ENCODE peak calls at places on chromosome 20, in four cellular contexts. X is heart left ventricle, J is H1, Y is H9. K is an unnamed sample.

GRCh38 chr20:62628691-62629090 is 13.6 kb upstream of the SLCO4A1 start:
- DNase-seq in X (no peak), J (no peak), Y (no peak), K (no peak)

GRCh38 chr20:63023071-63023835 is 16.5 kb upstream of the BHLHE23 start:
- DNase-seq in X (no peak), J (peak), Y (peak), K (no peak)

GRCh38 chr20:14865169-14865568 is 527.8 kb upstream of the FLRT3 start:
- DNase-seq in X (no peak), J (no peak), Y (no peak), K (peak)

GRCh38 chr20:44566018-44566417 is 16.4 kb upstream of the PKIG start:
- DNase-seq in X (no peak), J (no peak), Y (no peak), K (peak)

GRCh38 chr20:63704749-63705117 is 3.0 kb downstream of the ARFRP1 start:
- DNase-seq in X (no peak), J (no peak), Y (no peak), K (no peak)

GRCh38 chr20:21232546-21233280 is 70.4 kb upstream of the XRN2 start:
- DNase-seq in X (no peak), J (no peak), Y (no peak), K (no peak)

GRCh38 chr20:55693646-55694045 is 311.7 kb downstream of the CBLN4 start:
- DNase-seq in X (no peak), J (no peak), Y (no peak), K (no peak)

GRCh38 chr20:19765266-19765665 is 7.2 kb downstream of the RIN2 start:
- DNase-seq in X (no peak), J (no peak), Y (no peak), K (no peak)

GRCh38 chr20:25865715-25866656 is 169.3 kb upstream of the ZNF337 start:
- DNase-seq in X (peak), J (peak), Y (peak), K (peak)

GRCh38 chr20:54869765-54870164 is 394.4 kb downstream of the DOK5 start:
- DNase-seq in X (no peak), J (no peak), Y (no peak), K (no peak)

GRCh38 chr20:17633221-17633849 is 48.7 kb downstream of the RRBP1 start:
- DNase-seq in X (no peak), J (no peak), Y (no peak), K (no peak)

GRCh38 chr20:17437251-17437650 is 93.9 kb downstream of the BFSP1 start:
- DNase-seq in X (no peak), J (no peak), Y (no peak), K (no peak)

DNA sequence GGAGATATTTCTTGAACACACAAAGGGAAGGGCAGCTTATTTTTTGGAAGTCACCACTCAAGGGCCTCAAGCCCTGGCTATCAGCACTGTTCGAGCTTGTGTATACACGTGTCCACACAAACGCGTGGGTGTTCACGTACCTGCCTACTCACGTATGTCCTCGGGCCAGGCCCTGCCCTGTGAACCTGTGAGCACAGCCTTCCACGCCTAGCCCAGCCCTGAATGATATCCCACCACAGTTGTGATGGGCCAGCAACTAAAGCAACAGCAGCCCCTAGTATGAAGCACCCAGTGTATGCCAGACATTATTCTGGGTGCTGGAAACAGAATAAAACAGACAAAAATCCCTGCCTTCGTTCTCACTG is 2.0 kb downstream of the ACTL10 start:
- DNase-seq in X (no peak), J (no peak), Y (no peak), K (no peak)
- TF ChIP-seq CTCF in X (no peak), J (no peak), Y (no peak), K (no peak)

GRCh38 chr20:40811660-40812414 is 122.8 kb upstream of the MAFB start:
- DNase-seq in X (no peak), J (no peak), Y (peak), K (no peak)
- TF ChIP-seq CTCF in X (no peak), J (peak), Y (peak), K (no peak)

GRCh38 chr20:3661060-3661820 is 2.0 kb downstream of the GFRA4 start:
- DNase-seq in X (no peak), J (no peak), Y (peak), K (no peak)

GRCh38 chr20:3658019-3658707 is 5.0 kb downstream of the GFRA4 start:
- DNase-seq in X (no peak), J (no peak), Y (peak), K (no peak)

GRCh38 chr20:3658708-3659491 is 4.3 kb downstream of the GFRA4 start:
- DNase-seq in X (no peak), J (no peak), Y (no peak), K (no peak)

GRCh38 chr20:3660262-3661059 is 2.7 kb downstream of the GFRA4 start:
- DNase-seq in X (no peak), J (no peak), Y (peak), K (no peak)

GRCh38 chr20:3659492-3660261 is 3.5 kb downstream of the GFRA4 start:
- DNase-seq in X (no peak), J (no peak), Y (peak), K (no peak)
- TF ChIP-seq CTCF in X (no peak), J (peak), Y (peak), K (no peak)

GRCh38 chr20:34709836-34710567 is 5.9 kb downstream of the TP53INP2 start:
- DNase-seq in X (peak), J (no peak), Y (peak), K (peak)
- TF ChIP-seq CTCF in X (peak), J (no peak), Y (peak), K (peak)

GRCh38 chr20:58702859-58703648 is 10.5 kb downstream of the NPEPL1 start:
- DNase-seq in X (no peak), J (peak), Y (no peak), K (no peak)
- TF ChIP-seq CTCF in X (peak), J (peak), Y (peak), K (peak)

GRCh38 chr20:61186771-61187170 is 65.3 kb upstream of the CDH4 start:
- DNase-seq in X (no peak), J (no peak), Y (no peak), K (no peak)

GRCh38 chr20:61184194-61184593 is 67.9 kb upstream of the CDH4 start:
- DNase-seq in X (no peak), J (no peak), Y (no peak), K (peak)

GRCh38 chr20:61185181-61185580 is 66.9 kb upstream of the CDH4 start:
- DNase-seq in X (no peak), J (no peak), Y (no peak), K (peak)

GRCh38 chr20:61189534-61189933 is 62.5 kb upstream of the CDH4 start:
- DNase-seq in X (no peak), J (no peak), Y (no peak), K (no peak)

DNA sequence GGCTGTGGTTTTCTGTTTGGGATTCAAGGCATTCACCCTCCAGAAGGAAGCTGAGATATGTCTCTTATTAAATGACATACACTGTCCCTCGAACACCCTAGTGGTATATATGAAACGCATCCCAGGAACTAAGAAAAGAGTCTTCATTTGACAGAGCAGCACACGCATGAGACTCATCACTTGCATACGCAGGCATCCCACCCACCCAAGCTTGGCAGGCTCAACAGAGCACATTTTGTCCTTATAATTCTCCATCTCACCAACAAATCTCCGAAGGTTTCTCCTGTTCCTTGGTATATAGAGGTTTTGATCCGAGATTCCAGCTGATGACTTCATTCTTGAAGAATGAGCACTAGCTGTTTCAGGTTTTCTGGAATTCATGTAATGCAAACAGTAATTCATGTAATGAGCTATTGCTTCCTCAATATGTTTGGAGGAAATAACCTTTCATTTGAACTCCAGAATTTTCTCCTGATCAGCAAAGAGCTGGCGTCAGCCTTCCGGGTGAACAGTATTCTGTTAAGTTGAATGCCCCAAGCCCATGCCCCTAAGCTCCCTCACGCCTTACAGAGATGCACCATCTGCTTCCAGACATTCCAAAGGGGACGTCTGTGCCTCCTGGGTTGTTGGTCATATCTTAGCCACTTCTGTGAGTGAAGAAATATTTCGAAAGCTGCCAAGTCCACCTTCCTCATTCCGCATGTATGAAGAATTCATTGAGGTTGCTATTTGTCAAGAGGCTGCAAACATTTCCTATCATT is 66.0 kb upstream of the CDH4 start:
- DNase-seq in X (no peak), J (no peak), Y (no peak), K (peak)
- TF ChIP-seq CTCF in X (no peak), J (no peak), Y (no peak), K (no peak)

DNA sequence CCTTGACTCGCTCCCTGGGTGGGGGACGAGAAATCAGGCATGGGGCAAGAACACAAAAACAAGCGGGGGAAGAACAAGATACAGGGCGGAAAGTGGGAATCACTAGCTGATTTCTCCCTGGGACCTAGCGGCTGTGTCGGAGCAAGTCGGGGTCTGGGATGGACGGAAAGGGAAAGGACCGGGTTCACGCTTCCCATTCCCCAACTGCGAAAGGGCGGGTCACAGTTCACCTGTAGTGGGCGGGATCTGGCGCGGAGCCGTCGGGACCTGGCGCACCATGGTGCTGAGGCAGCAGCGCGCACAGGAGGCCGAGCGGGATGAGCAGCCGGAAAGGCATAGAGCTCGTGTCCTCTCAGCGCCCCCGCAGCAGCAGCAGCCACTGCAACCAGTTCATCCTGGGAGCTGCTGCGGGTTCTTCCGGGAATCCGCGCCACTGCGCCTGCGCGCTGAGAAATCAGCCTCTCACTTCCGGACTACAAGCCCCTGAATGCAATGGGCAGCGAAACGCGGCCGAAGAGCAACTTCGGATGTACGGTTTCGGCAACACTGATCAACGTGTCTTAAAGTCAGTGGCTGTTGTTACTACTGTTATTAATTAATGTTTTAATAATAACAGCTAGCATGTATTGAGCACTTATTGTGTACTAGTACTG is at the start of gene EDEM2:
- DNase-seq in X (peak), J (peak), Y (peak), K (peak)
- TF ChIP-seq CTCF in X (no peak), J (no peak), Y (no peak), K (no peak)

DNA sequence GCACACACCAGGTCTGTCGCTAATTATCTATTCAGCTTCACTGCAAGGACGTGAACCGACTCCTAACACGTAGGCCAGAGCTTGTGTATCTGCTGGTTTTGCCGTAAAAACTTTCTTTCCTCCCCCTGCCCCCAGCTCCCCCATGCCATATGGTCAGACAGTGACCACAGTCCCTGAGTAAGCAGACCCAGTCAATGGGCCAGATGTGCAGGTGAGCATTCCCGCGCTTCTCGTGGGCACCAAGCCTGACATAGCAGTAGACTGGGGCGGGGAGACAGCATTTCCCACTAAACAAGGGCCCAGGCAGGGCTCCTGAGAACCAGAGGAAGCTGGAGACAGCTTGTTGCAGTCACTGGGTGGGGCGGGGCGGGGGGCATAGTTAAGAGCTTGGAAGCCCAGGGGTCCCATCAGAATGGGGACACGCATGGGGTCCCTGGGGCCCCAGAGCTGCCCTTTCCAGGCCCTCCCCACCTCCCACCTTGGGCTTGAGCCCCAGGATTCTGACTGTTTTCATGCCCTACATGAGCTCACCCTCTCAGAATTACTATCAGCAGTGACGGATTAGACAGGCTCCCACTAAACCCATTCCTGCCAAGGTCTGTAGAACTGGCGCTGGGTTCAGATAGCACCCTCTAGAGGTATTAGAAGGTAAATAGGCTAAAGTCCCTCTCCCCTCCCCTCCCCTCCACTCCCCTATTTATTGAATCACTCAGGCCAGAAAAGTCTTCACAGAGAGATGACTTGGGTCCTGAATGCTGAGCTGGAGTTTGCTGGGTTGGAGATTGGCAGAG is 51.8 kb downstream of the CDH26 start:
- DNase-seq in X (no peak), J (no peak), Y (peak), K (peak)
- TF ChIP-seq CTCF in X (no peak), J (peak), Y (peak), K (peak)

GRCh38 chr20:2729251-2729713 is 36.7 kb downstream of the EBF4 start:
- DNase-seq in X (no peak), J (no peak), Y (no peak), K (no peak)
- TF ChIP-seq CTCF in X (no peak), J (no peak), Y (no peak), K (no peak)